ENCODE peak calls at places on chromosomes 2 and 18, in five cellular contexts. B, W, U, P and T are unnamed samples.

GRCh38 chr2:159617651-159618050 is 1.3 kb upstream of the BAZ2B start:
- DNase-seq in B (no peak), W (no peak), U (peak; percentile 21), P (no peak), T (no peak)

GRCh38 chr18:8776013-8776515 is 70.7 kb downstream of the MTCL1 start:
- DNase-seq in B (no peak), W (no peak), U (no peak), P (no peak), T (no peak)

GRCh38 chr2:162327134-162327769 is 8.8 kb upstream of the IFIH1 start:
- DNase-seq in B (no peak), W (peak; percentile 55), U (no peak), P (no peak), T (no peak)

GRCh38 chr18:48422947-48423378 is 13.8 kb upstream of the ZBTB7C start:
- DNase-seq in B (no peak), W (no peak), U (no peak), P (no peak), T (no peak)

GRCh38 chr2:158967731-158968395 is 577 bp upstream of the TANC1 start:
- DNase-seq in B (peak; percentile 40), W (no peak), U (peak; percentile 52), P (peak; percentile 52), T (peak; percentile 69)

GRCh38 chr2:241818229-241818942 is 9.4 kb downstream of the NEU4 start:
- DNase-seq in B (no peak), W (no peak), U (no peak), P (peak; percentile 9), T (peak; percentile 56)

GRCh38 chr2:64649626-64650025 is 4.1 kb downstream of the SERTAD2 start:
- DNase-seq in B (peak; percentile 45), W (no peak), U (no peak), P (no peak), T (no peak)

GRCh38 chr18:32480581-32480980 is 9.9 kb upstream of the GAREM1 start:
- DNase-seq in B (no peak), W (no peak), U (no peak), P (no peak), T (no peak)

GRCh38 chr2:14023558-14023957 is 609.0 kb upstream of the LRATD1 start:
- DNase-seq in B (no peak), W (no peak), U (no peak), P (no peak), T (no peak)

GRCh38 chr2:1272835-1273234 is 140.4 kb upstream of the TPO start:
- DNase-seq in B (no peak), W (no peak), U (no peak), P (no peak), T (no peak)

GRCh38 chr2:28160986-28161425 is 231.7 kb upstream of the FOSL2 start:
- DNase-seq in B (no peak), W (no peak), U (peak; percentile 77), P (no peak), T (no peak)

GRCh38 chr2:54895735-54896134 is 154.5 kb downstream of the RTN4 start:
- DNase-seq in B (no peak), W (no peak), U (no peak), P (no peak), T (no peak)

GRCh38 chr2:106596844-106597243 is 109.7 kb downstream of the CD8B2 start:
- DNase-seq in B (no peak), W (peak; percentile 19), U (peak; percentile 37), P (no peak), T (no peak)

GRCh38 chr2:101356486-101356885 is 30.8 kb downstream of the CREG2 start:
- DNase-seq in B (no peak), W (no peak), U (no peak), P (no peak), T (no peak)

GRCh38 chr18:7681261-7681660 is 114.1 kb downstream of the PTPRM start:
- DNase-seq in B (no peak), W (no peak), U (no peak), P (no peak), T (no peak)

GRCh38 chr18:64103979-64104378 is 44.9 kb downstream of the LINC00305 start:
- DNase-seq in B (no peak), W (no peak), U (no peak), P (no peak), T (no peak)

GRCh38 chr2:134232868-134233732 is 20.8 kb upstream of the MGAT5 start:
- DNase-seq in B (no peak), W (no peak), U (no peak), P (no peak), T (no peak)

GRCh38 chr2:96762529-96763253 is 2.0 kb downstream of the CNNM4 start:
- DNase-seq in B (no peak), W (no peak), U (no peak), P (no peak), T (no peak)

GRCh38 chr2:144643537-144644336 is 123.8 kb upstream of the ZEB2 start:
- DNase-seq in B (no peak), W (no peak), U (no peak), P (no peak), T (no peak)

GRCh38 chr18:23499571-23499889 is 3.8 kb upstream of the RMC1 start:
- DNase-seq in B (no peak), W (no peak), U (no peak), P (no peak), T (no peak)

GRCh38 chr18:23498062-23498582 is 5.2 kb upstream of the RMC1 start:
- DNase-seq in B (no peak), W (no peak), U (no peak), P (no peak), T (no peak)

GRCh38 chr18:23495723-23496440 is 7.4 kb upstream of the RMC1 start:
- DNase-seq in B (no peak), W (no peak), U (no peak), P (peak; percentile 35), T (no peak)

GRCh38 chr18:23501626-23502025 is 1.7 kb upstream of the RMC1 start:
- DNase-seq in B (no peak), W (no peak), U (no peak), P (no peak), T (no peak)

GRCh38 chr18:23498877-23499570 is 4.3 kb upstream of the RMC1 start:
- DNase-seq in B (peak; percentile 76), W (peak; percentile 65), U (peak; percentile 73), P (peak; percentile 72), T (no peak)
- TF ChIP-seq CTCF in B (peak; percentile 75), W (peak; percentile 99), U (peak; percentile 67), P (peak; percentile 73), T (peak; percentile 28)

GRCh38 chr2:237200462-237200861 is 114.8 kb downstream of the COPS8 start:
- DNase-seq in B (no peak), W (no peak), U (no peak), P (no peak), T (no peak)

GRCh38 chr2:237205111-237205541 is 119.4 kb downstream of the COPS8 start:
- DNase-seq in B (no peak), W (no peak), U (no peak), P (no peak), T (no peak)

GRCh38 chr2:237201461-237202287 is 116.0 kb downstream of the COPS8 start:
- DNase-seq in B (peak; percentile 25), W (peak; percentile 80), U (peak; percentile 40), P (peak; percentile 14), T (no peak)

GRCh38 chr2:237199577-237199976 is 113.9 kb downstream of the COPS8 start:
- DNase-seq in B (no peak), W (no peak), U (no peak), P (no peak), T (no peak)

DNA sequence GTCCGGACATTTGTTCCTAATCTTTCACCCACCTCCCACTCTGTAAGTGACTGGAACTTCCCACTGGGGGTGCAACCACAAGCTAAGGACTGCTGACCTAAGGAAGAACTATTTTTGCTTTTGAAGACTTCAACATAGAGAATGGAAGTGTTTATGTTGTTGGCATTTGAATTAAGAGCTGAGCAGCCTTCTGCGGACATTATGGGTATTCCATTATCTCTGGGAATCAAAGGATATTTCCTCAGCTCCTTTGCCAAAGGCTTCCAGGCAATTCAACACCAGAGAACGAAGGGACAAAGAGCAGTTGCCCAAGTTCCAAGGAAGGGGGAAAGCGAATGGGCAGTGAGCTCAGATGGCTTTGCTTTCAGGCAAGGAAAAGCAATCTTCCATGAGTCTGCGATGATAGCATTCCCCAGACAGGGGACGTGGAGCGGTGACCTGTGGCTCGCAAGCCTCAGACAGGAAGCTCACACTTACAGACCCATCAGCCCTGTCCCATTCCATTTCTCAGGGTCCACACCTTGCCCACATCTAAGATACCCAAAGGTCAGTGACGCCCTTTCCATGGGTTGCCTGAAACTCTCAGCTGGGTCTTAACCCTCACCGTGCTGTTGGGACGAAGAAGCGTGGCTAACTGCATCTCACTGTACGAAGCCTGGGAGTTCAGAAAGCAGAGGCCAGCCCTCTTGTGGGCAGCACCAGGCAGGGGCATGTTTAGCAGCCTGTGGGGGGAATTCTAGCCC is 116.8 kb downstream of the COPS8 start:
- DNase-seq in B (peak; percentile 8), W (no peak), U (no peak), P (no peak), T (no peak)
- TF ChIP-seq EP300 in B (no peak), W (no peak), U (no peak), P (no peak), T (no peak)

GRCh38 chr18:154151-154550 is 4.2 kb upstream of the USP14 start:
- DNase-seq in B (no peak), W (no peak), U (no peak), P (no peak), T (no peak)
- H3K27ac ChIP-seq in B (no peak overlapping the region), W (no peak overlapping the region), U (no peak overlapping the region), P (no peak overlapping the region), T (no peak overlapping the region)

GRCh38 chr2:224286923-224287322 is 115.0 kb downstream of the FAM124B start:
- DNase-seq in B (no peak), W (no peak), U (peak; percentile 12), P (no peak), T (no peak)
- TF ChIP-seq CTCF in B (no peak), W (no peak), U (no peak), P (no peak), T (no peak)

GRCh38 chr18:39030124-39030655 is 1464.6 kb upstream of the CELF4 start:
- DNase-seq in B (no peak), W (no peak), U (no peak), P (no peak), T (no peak)
- TF ChIP-seq EP300 in B (no peak), W (no peak), U (no peak), P (no peak), T (no peak)

GRCh38 chr2:85852979-85853498 is 35.8 kb downstream of the ST3GAL5 start:
- DNase-seq in B (peak; percentile 45), W (no peak), U (no peak), P (peak; percentile 55), T (no peak)

GRCh38 chr2:85853499-85854165 is 35.2 kb downstream of the ST3GAL5 start:
- DNase-seq in B (no peak), W (no peak), U (no peak), P (no peak), T (no peak)

GRCh38 chr2:85851253-85851955 is 37.4 kb downstream of the ST3GAL5 start:
- DNase-seq in B (no peak), W (no peak), U (no peak), P (peak; percentile 35), T (no peak)

GRCh38 chr2:85850451-85850850 is 38.3 kb downstream of the ST3GAL5 start:
- DNase-seq in B (no peak), W (no peak), U (no peak), P (no peak), T (no peak)

GRCh38 chr2:85852078-85852790 is 36.6 kb downstream of the ST3GAL5 start:
- DNase-seq in B (no peak), W (no peak), U (no peak), P (no peak), T (no peak)
- H3K27ac ChIP-seq in B (peak overlapping the region; percentile 65), W (no peak overlapping the region), U (no peak overlapping the region), P (peak overlapping the region; percentile 74), T (no peak overlapping the region)